ENCODE peak calls at places on chromosomes 5 and 9, in eight cellular contexts. M is MM.1S, D is G401, L is RCC 7860, E is hepatocyte, T is SW 1271, J is MCF 10A, Z is skeletal muscle cell. S is an unnamed sample.

GRCh38 chr5:134878403-134878802 is 4.2 kb downstream of the TXNDC15 start:
- DNase-seq in M (peak), D (no peak), L (no peak), E (no peak), T (no peak), J (peak), Z (no peak), S (no peak)

GRCh38 chr5:172389578-172390112 is 64.7 kb downstream of the SH3PXD2B start:
- DNase-seq in M (no peak), D (no peak), L (no peak), E (no peak), T (no peak), J (no peak), Z (no peak), S (no peak)

GRCh38 chr9:35452481-35452880 is 37.4 kb upstream of the RUSC2 start:
- DNase-seq in M (no peak), D (no peak), L (no peak), E (no peak), T (no peak), J (peak), Z (no peak), S (no peak)

GRCh38 chr5:127589309-127590036 is 59.4 kb upstream of the CTXN3 start:
- DNase-seq in M (no peak), D (no peak), L (no peak), E (no peak), T (no peak), J (no peak), Z (no peak), S (no peak)

GRCh38 chr5:62506659-62507460 is 71.8 kb upstream of the LRRC70 start:
- DNase-seq in M (no peak), D (no peak), L (no peak), E (no peak), T (no peak), J (no peak), Z (no peak), S (no peak)

GRCh38 chr5:1068204-1068894 is 43.5 kb downstream of the SLC12A7 start:
- DNase-seq in M (no peak), D (no peak), L (no peak), E (no peak), T (no peak), J (no peak), Z (no peak), S (no peak)

GRCh38 chr9:133023117-133023890 is 7.5 kb upstream of the GTF3C5 start:
- DNase-seq in M (peak), D (no peak), L (no peak), E (no peak), T (no peak), J (no peak), Z (no peak), S (no peak)

GRCh38 chr5:79878721-79879336 is 112.2 kb downstream of the MTX3 start:
- DNase-seq in M (no peak), D (no peak), L (no peak), E (no peak), T (no peak), J (peak), Z (no peak), S (no peak)

GRCh38 chr5:91135475-91136248 is 247.5 kb downstream of the ARRDC3 start:
- DNase-seq in M (no peak), D (no peak), L (no peak), E (no peak), T (no peak), J (no peak), Z (no peak), S (no peak)

GRCh38 chr9:125906144-125906543 is 159.0 kb downstream of the PBX3 start:
- DNase-seq in M (no peak), D (no peak), L (no peak), E (no peak), T (no peak), J (no peak), Z (no peak), S (no peak)

GRCh38 chr5:10045376-10045775 is 204.3 kb downstream of the ATPSCKMT start:
- DNase-seq in M (no peak), D (no peak), L (no peak), E (no peak), T (no peak), J (no peak), Z (no peak), S (no peak)

GRCh38 chr9:98831636-98832035 is 24.2 kb downstream of the GALNT12 start:
- DNase-seq in M (no peak), D (no peak), L (no peak), E (no peak), T (no peak), J (no peak), Z (no peak), S (no peak)

GRCh38 chr5:28249771-28250415 is 1211.5 kb upstream of the CDH9 start:
- DNase-seq in M (no peak), D (no peak), L (no peak), E (peak), T (no peak), J (no peak), Z (no peak), S (no peak)

GRCh38 chr5:6788956-6789649 is 75.9 kb downstream of the TENT4A start:
- DNase-seq in M (no peak), D (no peak), L (no peak), E (no peak), T (no peak), J (no peak), Z (no peak), S (no peak)

GRCh38 chr5:131394128-131394527 is 130.3 kb downstream of the CDC42SE2 start:
- DNase-seq in M (no peak), D (no peak), L (peak), E (peak), T (no peak), J (no peak), Z (no peak), S (no peak)

GRCh38 chr9:126838055-126838811 is 22.2 kb upstream of the ZBTB34 start:
- DNase-seq in M (no peak), D (no peak), L (no peak), E (no peak), T (no peak), J (no peak), Z (no peak), S (no peak)

GRCh38 chr5:91194861-91195460 is 188.2 kb downstream of the ARRDC3 start:
- DNase-seq in M (no peak), D (peak), L (no peak), E (peak), T (no peak), J (no peak), Z (no peak), S (no peak)

GRCh38 chr5:176736271-176736965 is 73.9 kb upstream of the UNC5A start:
- DNase-seq in M (no peak), D (peak), L (no peak), E (no peak), T (no peak), J (no peak), Z (no peak), S (no peak)

GRCh38 chr5:145084834-145085233 is 750.3 kb downstream of the PRELID2 start:
- DNase-seq in M (no peak), D (no peak), L (no peak), E (no peak), T (no peak), J (no peak), Z (no peak), S (no peak)

GRCh38 chr9:127162046-127162445 is 39.6 kb upstream of the ANGPTL2 start:
- DNase-seq in M (no peak), D (no peak), L (no peak), E (no peak), T (no peak), J (peak), Z (no peak), S (no peak)

GRCh38 chr9:125932012-125932411 is 184.8 kb downstream of the PBX3 start:
- DNase-seq in M (no peak), D (peak), L (peak), E (peak), T (peak), J (peak), Z (peak), S (peak)

GRCh38 chr5:83551826-83552225 is 80.3 kb downstream of the VCAN start:
- DNase-seq in M (no peak), D (no peak), L (no peak), E (peak), T (no peak), J (no peak), Z (no peak), S (no peak)

GRCh38 chr9:76761448-76761847 is 2.8 kb upstream of the PCA3 start:
- DNase-seq in M (no peak), D (no peak), L (no peak), E (no peak), T (peak), J (peak), Z (no peak), S (peak)

GRCh38 chr5:218457-219289 is 553 bp downstream of the SDHA start:
- DNase-seq in M (peak), D (no peak), L (peak), E (peak), T (peak), J (peak), Z (no peak), S (no peak)

GRCh38 chr9:78857371-78858225 is 560.7 kb downstream of the PSAT1 start:
- DNase-seq in M (no peak), D (peak), L (no peak), E (no peak), T (no peak), J (no peak), Z (no peak), S (no peak)

GRCh38 chr9:78000221-78000620 is 31.4 kb downstream of the GNAQ start:
- DNase-seq in M (no peak), D (no peak), L (no peak), E (no peak), T (no peak), J (no peak), Z (no peak), S (no peak)

GRCh38 chr9:133125706-133126696 is 5.0 kb upstream of the RALGDS start:
- DNase-seq in M (no peak), D (no peak), L (no peak), E (no peak), T (no peak), J (peak), Z (no peak), S (no peak)